ENCODE peak calls at places on chromosomes 11 and 22, in five cellular contexts. One of them, this sample, is unnamed.

GRCh38 chr11:34126959-34127848 is 21.8 kb downstream of the NAT10 start:
- DNase-seq in activated CD8-positive, alpha-beta memory T cell treated with anti-CD3 and anti-CD28 coated beads, Interleukin-2, amount 50 U/mL, for 4 hours: no peak
- DNase-seq in stimulated activated CD4-positive, alpha-beta T cell treated with anti-CD3 and anti-CD28 coated beads, Interleukin-4, amount 100 ng/mL, for 4 hours: no peak
- DNase-seq in G401: no peak
- DNase-seq in WTC11: no peak
- DNase-seq in this sample: no peak

GRCh38 chr22:32204856-32205722 is at the start of gene RFPL2:
- DNase-seq in activated CD8-positive, alpha-beta memory T cell treated with anti-CD3 and anti-CD28 coated beads, Interleukin-2, amount 50 U/mL, for 4 hours: no peak
- DNase-seq in WTC11: peak
- DNase-seq in stimulated activated CD4-positive, alpha-beta T cell treated with anti-CD3 and anti-CD28 coated beads, Interleukin-4, amount 100 ng/mL, for 4 hours: peak
- DNase-seq in G401: peak
- DNase-seq in this sample: peak

GRCh38 chr11:112655386-112655785 is 305.8 kb upstream of the NCAM1 start:
- DNase-seq in stimulated activated CD4-positive, alpha-beta T cell treated with anti-CD3 and anti-CD28 coated beads, Interleukin-4, amount 100 ng/mL, for 4 hours: no peak
- DNase-seq in activated CD8-positive, alpha-beta memory T cell treated with anti-CD3 and anti-CD28 coated beads, Interleukin-2, amount 50 U/mL, for 4 hours: no peak
- DNase-seq in G401: peak
- DNase-seq in WTC11: no peak
- DNase-seq in this sample: no peak

GRCh38 chr11:100878474-100878873 is 191.4 kb downstream of the ARHGAP42 start:
- DNase-seq in stimulated activated CD4-positive, alpha-beta T cell treated with anti-CD3 and anti-CD28 coated beads, Interleukin-4, amount 100 ng/mL, for 4 hours: no peak
- DNase-seq in activated CD8-positive, alpha-beta memory T cell treated with anti-CD3 and anti-CD28 coated beads, Interleukin-2, amount 50 U/mL, for 4 hours: no peak
- DNase-seq in WTC11: no peak
- DNase-seq in G401: no peak
- DNase-seq in this sample: no peak

GRCh38 chr11:71240865-71241691 is 11.3 kb downstream of the SHANK2 start:
- DNase-seq in activated CD8-positive, alpha-beta memory T cell treated with anti-CD3 and anti-CD28 coated beads, Interleukin-2, amount 50 U/mL, for 4 hours: no peak
- DNase-seq in WTC11: peak
- DNase-seq in G401: no peak
- DNase-seq in stimulated activated CD4-positive, alpha-beta T cell treated with anti-CD3 and anti-CD28 coated beads, Interleukin-4, amount 100 ng/mL, for 4 hours: no peak
- DNase-seq in this sample: peak

GRCh38 chr11:56750190-56750589 is 1.7 kb upstream of the OR9G4 start:
- DNase-seq in G401: no peak
- DNase-seq in activated CD8-positive, alpha-beta memory T cell treated with anti-CD3 and anti-CD28 coated beads, Interleukin-2, amount 50 U/mL, for 4 hours: no peak
- DNase-seq in WTC11: peak
- DNase-seq in stimulated activated CD4-positive, alpha-beta T cell treated with anti-CD3 and anti-CD28 coated beads, Interleukin-4, amount 100 ng/mL, for 4 hours: no peak
- DNase-seq in this sample: no peak

GRCh38 chr22:50173983-50174355 is 3.4 kb downstream of the PANX2 start:
- DNase-seq in stimulated activated CD4-positive, alpha-beta T cell treated with anti-CD3 and anti-CD28 coated beads, Interleukin-4, amount 100 ng/mL, for 4 hours: no peak
- DNase-seq in G401: no peak
- DNase-seq in activated CD8-positive, alpha-beta memory T cell treated with anti-CD3 and anti-CD28 coated beads, Interleukin-2, amount 50 U/mL, for 4 hours: no peak
- DNase-seq in WTC11: no peak
- DNase-seq in this sample: no peak

GRCh38 chr22:47201996-47202818 is 439.8 kb downstream of the TBC1D22A start:
- DNase-seq in activated CD8-positive, alpha-beta memory T cell treated with anti-CD3 and anti-CD28 coated beads, Interleukin-2, amount 50 U/mL, for 4 hours: no peak
- DNase-seq in G401: no peak
- DNase-seq in WTC11: no peak
- DNase-seq in stimulated activated CD4-positive, alpha-beta T cell treated with anti-CD3 and anti-CD28 coated beads, Interleukin-4, amount 100 ng/mL, for 4 hours: no peak
- DNase-seq in this sample: no peak

GRCh38 chr11:2526808-2527381 is 82.1 kb downstream of the KCNQ1 start:
- DNase-seq in G401: no peak
- DNase-seq in activated CD8-positive, alpha-beta memory T cell treated with anti-CD3 and anti-CD28 coated beads, Interleukin-2, amount 50 U/mL, for 4 hours: peak
- DNase-seq in WTC11: peak
- DNase-seq in stimulated activated CD4-positive, alpha-beta T cell treated with anti-CD3 and anti-CD28 coated beads, Interleukin-4, amount 100 ng/mL, for 4 hours: no peak
- DNase-seq in this sample: peak

GRCh38 chr22:19103881-19104821 is 18.1 kb downstream of the DGCR2 start:
- DNase-seq in G401: peak
- DNase-seq in stimulated activated CD4-positive, alpha-beta T cell treated with anti-CD3 and anti-CD28 coated beads, Interleukin-4, amount 100 ng/mL, for 4 hours: no peak
- DNase-seq in activated CD8-positive, alpha-beta memory T cell treated with anti-CD3 and anti-CD28 coated beads, Interleukin-2, amount 50 U/mL, for 4 hours: no peak
- DNase-seq in WTC11: no peak
- DNase-seq in this sample: no peak

GRCh38 chr22:45090364-45090960 is 73.3 kb upstream of the NUP50 start:
- DNase-seq in WTC11: peak
- DNase-seq in activated CD8-positive, alpha-beta memory T cell treated with anti-CD3 and anti-CD28 coated beads, Interleukin-2, amount 50 U/mL, for 4 hours: no peak
- DNase-seq in stimulated activated CD4-positive, alpha-beta T cell treated with anti-CD3 and anti-CD28 coated beads, Interleukin-4, amount 100 ng/mL, for 4 hours: no peak
- DNase-seq in G401: no peak
- DNase-seq in this sample: no peak

GRCh38 chr11:126146454-126147192 is 64.8 kb downstream of the RPUSD4 start:
- DNase-seq in stimulated activated CD4-positive, alpha-beta T cell treated with anti-CD3 and anti-CD28 coated beads, Interleukin-4, amount 100 ng/mL, for 4 hours: no peak
- DNase-seq in G401: peak
- DNase-seq in WTC11: peak
- DNase-seq in activated CD8-positive, alpha-beta memory T cell treated with anti-CD3 and anti-CD28 coated beads, Interleukin-2, amount 50 U/mL, for 4 hours: no peak
- DNase-seq in this sample: peak

GRCh38 chr22:49350441-49351121 is 477.1 kb downstream of the BRD1 start:
- DNase-seq in activated CD8-positive, alpha-beta memory T cell treated with anti-CD3 and anti-CD28 coated beads, Interleukin-2, amount 50 U/mL, for 4 hours: no peak
- DNase-seq in WTC11: peak
- DNase-seq in stimulated activated CD4-positive, alpha-beta T cell treated with anti-CD3 and anti-CD28 coated beads, Interleukin-4, amount 100 ng/mL, for 4 hours: no peak
- DNase-seq in G401: no peak
- DNase-seq in this sample: no peak

GRCh38 chr11:118838905-118839553 is 44.7 kb upstream of the CXCR5 start:
- DNase-seq in stimulated activated CD4-positive, alpha-beta T cell treated with anti-CD3 and anti-CD28 coated beads, Interleukin-4, amount 100 ng/mL, for 4 hours: no peak
- DNase-seq in WTC11: no peak
- DNase-seq in activated CD8-positive, alpha-beta memory T cell treated with anti-CD3 and anti-CD28 coated beads, Interleukin-2, amount 50 U/mL, for 4 hours: no peak
- DNase-seq in G401: no peak
- DNase-seq in this sample: no peak

GRCh38 chr11:61750631-61751273 is 1.7 kb upstream of the MYRF start:
- DNase-seq in stimulated activated CD4-positive, alpha-beta T cell treated with anti-CD3 and anti-CD28 coated beads, Interleukin-4, amount 100 ng/mL, for 4 hours: no peak
- DNase-seq in WTC11: no peak
- DNase-seq in G401: no peak
- DNase-seq in activated CD8-positive, alpha-beta memory T cell treated with anti-CD3 and anti-CD28 coated beads, Interleukin-2, amount 50 U/mL, for 4 hours: no peak
- DNase-seq in this sample: no peak

GRCh38 chr22:29147241-29147919 is 58.3 kb upstream of the EMID1 start:
- DNase-seq in activated CD8-positive, alpha-beta memory T cell treated with anti-CD3 and anti-CD28 coated beads, Interleukin-2, amount 50 U/mL, for 4 hours: no peak
- DNase-seq in stimulated activated CD4-positive, alpha-beta T cell treated with anti-CD3 and anti-CD28 coated beads, Interleukin-4, amount 100 ng/mL, for 4 hours: no peak
- DNase-seq in WTC11: no peak
- DNase-seq in G401: no peak
- DNase-seq in this sample: no peak

GRCh38 chr11:65107751-65108468 is 3.8 kb upstream of the TM7SF2 start:
- DNase-seq in WTC11: no peak
- DNase-seq in G401: no peak
- DNase-seq in stimulated activated CD4-positive, alpha-beta T cell treated with anti-CD3 and anti-CD28 coated beads, Interleukin-4, amount 100 ng/mL, for 4 hours: no peak
- DNase-seq in activated CD8-positive, alpha-beta memory T cell treated with anti-CD3 and anti-CD28 coated beads, Interleukin-2, amount 50 U/mL, for 4 hours: no peak
- DNase-seq in this sample: no peak

GRCh38 chr11:103842795-103843194 is 193.6 kb upstream of the DDI1 start:
- DNase-seq in activated CD8-positive, alpha-beta memory T cell treated with anti-CD3 and anti-CD28 coated beads, Interleukin-2, amount 50 U/mL, for 4 hours: no peak
- DNase-seq in WTC11: no peak
- DNase-seq in stimulated activated CD4-positive, alpha-beta T cell treated with anti-CD3 and anti-CD28 coated beads, Interleukin-4, amount 100 ng/mL, for 4 hours: no peak
- DNase-seq in G401: no peak
- DNase-seq in this sample: no peak

GRCh38 chr11:16956538-16957153 is 57.6 kb downstream of the PLEKHA7 start:
- DNase-seq in G401: no peak
- DNase-seq in activated CD8-positive, alpha-beta memory T cell treated with anti-CD3 and anti-CD28 coated beads, Interleukin-2, amount 50 U/mL, for 4 hours: no peak
- DNase-seq in stimulated activated CD4-positive, alpha-beta T cell treated with anti-CD3 and anti-CD28 coated beads, Interleukin-4, amount 100 ng/mL, for 4 hours: no peak
- DNase-seq in WTC11: no peak
- DNase-seq in this sample: no peak

GRCh38 chr22:30304495-30305244 is 15.4 kb upstream of the CASTOR1 start:
- DNase-seq in G401: peak
- DNase-seq in WTC11: no peak
- DNase-seq in stimulated activated CD4-positive, alpha-beta T cell treated with anti-CD3 and anti-CD28 coated beads, Interleukin-4, amount 100 ng/mL, for 4 hours: no peak
- DNase-seq in activated CD8-positive, alpha-beta memory T cell treated with anti-CD3 and anti-CD28 coated beads, Interleukin-2, amount 50 U/mL, for 4 hours: no peak
- DNase-seq in this sample: no peak

GRCh38 chr11:5596611-5597201 is at the start of gene TRIM6:
- DNase-seq in WTC11: peak
- DNase-seq in G401: no peak
- DNase-seq in activated CD8-positive, alpha-beta memory T cell treated with anti-CD3 and anti-CD28 coated beads, Interleukin-2, amount 50 U/mL, for 4 hours: no peak
- DNase-seq in stimulated activated CD4-positive, alpha-beta T cell treated with anti-CD3 and anti-CD28 coated beads, Interleukin-4, amount 100 ng/mL, for 4 hours: no peak
- DNase-seq in this sample: peak

GRCh38 chr11:76856111-76856510 is 4.6 kb upstream of the ACER3 start:
- DNase-seq in G401: no peak
- DNase-seq in stimulated activated CD4-positive, alpha-beta T cell treated with anti-CD3 and anti-CD28 coated beads, Interleukin-4, amount 100 ng/mL, for 4 hours: no peak
- DNase-seq in WTC11: no peak
- DNase-seq in activated CD8-positive, alpha-beta memory T cell treated with anti-CD3 and anti-CD28 coated beads, Interleukin-2, amount 50 U/mL, for 4 hours: no peak
- DNase-seq in this sample: no peak

GRCh38 chr11:61092280-61092766 is 10.0 kb upstream of the CD5 start:
- DNase-seq in stimulated activated CD4-positive, alpha-beta T cell treated with anti-CD3 and anti-CD28 coated beads, Interleukin-4, amount 100 ng/mL, for 4 hours: peak
- DNase-seq in activated CD8-positive, alpha-beta memory T cell treated with anti-CD3 and anti-CD28 coated beads, Interleukin-2, amount 50 U/mL, for 4 hours: peak
- DNase-seq in WTC11: no peak
- DNase-seq in G401: no peak
- DNase-seq in this sample: no peak

GRCh38 chr11:102666331-102666957 is 39.1 kb downstream of the MMP27 start:
- DNase-seq in activated CD8-positive, alpha-beta memory T cell treated with anti-CD3 and anti-CD28 coated beads, Interleukin-2, amount 50 U/mL, for 4 hours: no peak
- DNase-seq in WTC11: no peak
- DNase-seq in G401: peak
- DNase-seq in stimulated activated CD4-positive, alpha-beta T cell treated with anti-CD3 and anti-CD28 coated beads, Interleukin-4, amount 100 ng/mL, for 4 hours: no peak
- DNase-seq in this sample: peak

GRCh38 chr11:13826505-13827278 is 135.8 kb upstream of the SPON1 start:
- DNase-seq in activated CD8-positive, alpha-beta memory T cell treated with anti-CD3 and anti-CD28 coated beads, Interleukin-2, amount 50 U/mL, for 4 hours: no peak
- DNase-seq in G401: no peak
- DNase-seq in WTC11: no peak
- DNase-seq in stimulated activated CD4-positive, alpha-beta T cell treated with anti-CD3 and anti-CD28 coated beads, Interleukin-4, amount 100 ng/mL, for 4 hours: no peak
- DNase-seq in this sample: no peak

This sample was measured in nephron progenitor cell.